ENCODE peak calls at places on chromosome 17, in six cellular contexts. V, Z, J, I, M and O are unnamed samples.

GRCh38 chr17:58331815-58332719 is 3.5 kb upstream of the TSPOAP1 start:
- DNase-seq in V (peak), J (no peak), I (no peak), Z (peak), M (no peak), O (no peak)

GRCh38 chr17:42221886-42222745 is 27.8 kb upstream of the GHDC start:
- DNase-seq in I (no peak), V (peak), M (peak), J (no peak), Z (peak), O (peak)

GRCh38 chr17:37762669-37763068 is 17.8 kb upstream of the HNF1B start:
- DNase-seq in M (no peak), I (no peak), V (no peak), Z (no peak), J (no peak), O (no peak)

GRCh38 chr17:2703181-2703580 is 8.4 kb downstream of the CLUH start:
- DNase-seq in I (no peak), M (no peak), V (no peak), J (no peak), Z (no peak), O (no peak)

GRCh38 chr17:8131844-8132441 is 8.0 kb upstream of the HES7 start:
- DNase-seq in V (no peak), Z (no peak), J (no peak), I (no peak), M (peak), O (peak)

GRCh38 chr17:35801583-35802224 is 6.3 kb upstream of the MMP28 start:
- DNase-seq in M (no peak), I (peak), Z (no peak), V (peak), J (no peak), O (no peak)

GRCh38 chr17:40432864-40433528 is 10.3 kb upstream of the IGFBP4 start:
- DNase-seq in J (peak), V (no peak), Z (no peak), M (no peak), I (no peak), O (no peak)

GRCh38 chr17:33234930-33235685 is 58.0 kb downstream of the ASIC2 start:
- DNase-seq in Z (no peak), J (no peak), M (peak), I (peak), V (no peak), O (peak)

GRCh38 chr17:63124536-63124935 is 158.5 kb downstream of the TANC2 start:
- DNase-seq in M (no peak), V (no peak), I (no peak), Z (no peak), J (no peak), O (no peak)

GRCh38 chr17:47735536-47736011 is 2.5 kb downstream of the TBX21 start:
- DNase-seq in M (no peak), Z (peak), I (no peak), J (no peak), V (peak), O (no peak)

GRCh38 chr17:74566132-74566753 is 1.1 kb downstream of the CD300H start:
- DNase-seq in I (peak), M (no peak), V (peak), Z (peak), J (no peak), O (peak)

GRCh38 chr17:81191116-81191515 is 25.1 kb upstream of the AATK start:
- DNase-seq in I (no peak), J (no peak), Z (no peak), M (no peak), V (no peak), O (no peak)

GRCh38 chr17:1434150-1434549 is 21.9 kb downstream of the CRK start:
- DNase-seq in V (no peak), J (no peak), I (no peak), Z (no peak), M (peak), O (no peak)

GRCh38 chr17:4236456-4236855 is 27.3 kb downstream of the ANKFY1 start:
- DNase-seq in Z (no peak), J (no peak), I (no peak), V (no peak), M (no peak), O (no peak)

GRCh38 chr17:76297436-76297835 is 10.6 kb downstream of the QRICH2 start:
- DNase-seq in J (no peak), M (no peak), Z (no peak), I (no peak), V (no peak), O (no peak)

GRCh38 chr17:76296889-76297288 is 11.2 kb downstream of the QRICH2 start:
- DNase-seq in Z (no peak), J (no peak), M (no peak), V (no peak), I (no peak), O (no peak)

GRCh38 chr17:76293106-76293505 is 15.0 kb downstream of the QRICH2 start:
- DNase-seq in Z (no peak), M (no peak), I (no peak), V (no peak), J (no peak), O (no peak)

GRCh38 chr17:76292567-76292966 is 15.5 kb downstream of the QRICH2 start:
- DNase-seq in M (no peak), V (no peak), I (no peak), J (no peak), Z (no peak), O (no peak)

GRCh38 chr17:76296186-76296585 is 11.9 kb downstream of the QRICH2 start:
- DNase-seq in I (no peak), M (no peak), Z (no peak), J (no peak), V (no peak), O (no peak)
- TF ChIP-seq CTCF in I (no peak), M (no peak), Z (no peak), J (no peak), V (no peak), O (no peak)

GRCh38 chr17:50806141-50806643 is 29.2 kb upstream of the WFIKKN2 start:
- DNase-seq in V (no peak), I (no peak), J (no peak), Z (no peak), M (no peak), O (peak)
- TF ChIP-seq CTCF in V (no peak), I (no peak), J (no peak), Z (no peak), M (peak), O (no peak)

GRCh38 chr17:67970783-67971182 is 25.5 kb downstream of the C17orf58 start:
- DNase-seq in Z (no peak), M (no peak), J (no peak), I (no peak), V (no peak), O (no peak)
- TF ChIP-seq CTCF in Z (no peak), M (no peak), J (no peak), I (no peak), V (no peak), O (no peak)

DNA sequence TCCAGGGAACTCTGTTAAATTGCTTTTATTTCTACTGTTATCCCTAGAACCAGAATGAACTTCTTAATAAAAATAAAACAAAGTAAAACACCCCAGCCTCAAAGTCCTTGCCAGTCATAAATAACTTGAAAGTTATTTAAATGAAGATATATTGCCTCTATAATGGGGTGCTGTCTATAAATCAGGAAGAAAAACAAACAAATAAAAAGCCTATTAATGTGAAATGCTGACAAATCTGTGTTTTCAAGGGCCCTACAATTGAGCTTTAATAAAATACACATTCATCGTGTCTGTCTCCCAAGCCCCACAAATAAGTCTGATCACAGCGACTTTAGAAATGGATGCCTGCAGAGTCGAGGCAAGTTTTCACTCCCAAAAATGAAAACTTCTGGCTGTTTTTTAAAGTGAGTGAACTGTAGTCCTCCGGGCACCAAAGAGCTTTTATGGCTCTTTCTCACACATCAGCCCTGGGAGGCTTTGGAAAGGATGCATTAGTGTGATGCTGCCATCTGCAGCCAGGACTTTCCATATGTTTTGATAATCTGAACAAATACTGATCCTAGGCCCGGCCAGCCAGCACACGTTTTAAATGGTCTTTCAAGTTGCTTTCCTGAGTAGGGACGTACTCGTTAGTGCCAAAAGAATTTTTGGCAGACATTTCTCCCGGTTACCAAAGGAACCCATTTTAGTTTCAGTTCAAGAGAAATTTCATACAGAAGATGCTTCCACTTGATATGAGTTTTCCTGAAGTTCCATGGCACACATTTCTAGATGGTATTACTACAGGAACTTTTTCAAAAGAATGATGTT is 16.3 kb downstream of the NACA2 start:
- DNase-seq in M (peak), J (no peak), V (no peak), I (no peak), Z (no peak), O (peak)
- TF ChIP-seq CTCF in M (peak), J (peak), V (no peak), I (no peak), Z (no peak), O (peak)

GRCh38 chr17:64491995-64492394 is 4.9 kb downstream of the POLG2 start:
- DNase-seq in I (no peak), M (no peak), V (no peak), Z (no peak), J (no peak), O (no peak)

GRCh38 chr17:64488301-64488700 is 8.6 kb downstream of the POLG2 start:
- DNase-seq in Z (no peak), M (no peak), J (no peak), I (no peak), V (no peak), O (no peak)

GRCh38 chr17:64494121-64494520 is 2.7 kb downstream of the POLG2 start:
- DNase-seq in I (no peak), M (no peak), J (no peak), V (no peak), Z (no peak), O (no peak)

GRCh38 chr17:64492481-64493109 is 4.3 kb downstream of the POLG2 start:
- DNase-seq in Z (no peak), J (no peak), M (no peak), I (no peak), V (peak), O (peak)

GRCh38 chr17:64491034-64491860 is 5.6 kb downstream of the POLG2 start:
- DNase-seq in V (peak), Z (no peak), I (no peak), J (no peak), M (no peak), O (peak)
- TF ChIP-seq CTCF in V (peak), Z (peak), I (no peak), J (no peak), M (peak), O (peak)

GRCh38 chr17:27354491-27355081 is 60.7 kb downstream of the WSB1 start:
- DNase-seq in Z (no peak), V (peak), M (no peak), J (no peak), I (no peak), O (peak)
- TF ChIP-seq CTCF in Z (no peak), V (no peak), M (no peak), J (no peak), I (no peak), O (no peak)